ENCODE peak calls at places on chromosomes 13 and 19, in nine cellular contexts. G is Daoy; P is CD8-positive, alpha-beta T cell; A is kidney epithelial cell; T is brain microvascular endothelial cell; F is neuronal stem cell; H is HFFc6; X is mucosa of gallbladder; K is HTR-8/SVneo. U is an unnamed sample.

GRCh38 chr19:39297931-39298634 is 1.9 kb downstream of the IFNL1 start:
- DNase-seq in H (no peak), T (no peak), A (no peak), X (peak), F (no peak), G (no peak), P (peak), K (no peak), U (no peak)

GRCh38 chr19:42601811-42602443 is 7.2 kb upstream of the CEACAM8 start:
- DNase-seq in X (peak), K (peak), A (no peak), F (no peak), H (peak), G (peak), P (no peak), T (peak), U (no peak)

GRCh38 chr13:59865398-59865797 is 298.3 kb downstream of the DIAPH3 start:
- DNase-seq in A (no peak), K (peak), F (no peak), T (no peak), P (no peak), G (no peak), X (no peak), H (peak), U (no peak)

GRCh38 chr13:35920816-35921215 is 210.4 kb downstream of the DCLK1 start:
- DNase-seq in G (no peak), A (no peak), K (no peak), H (no peak), P (no peak), T (no peak), X (no peak), F (no peak), U (no peak)

GRCh38 chr19:1283207-1283916 is 2.3 kb upstream of the EFNA2 start:
- DNase-seq in X (no peak), A (no peak), F (no peak), P (no peak), G (no peak), H (no peak), K (no peak), T (no peak), U (no peak)

GRCh38 chr13:26707122-26708006 is 53.2 kb downstream of the GPR12 start:
- DNase-seq in P (peak), H (peak), F (peak), A (no peak), X (peak), G (peak), K (peak), T (peak), U (no peak)

GRCh38 chr13:101423872-101424271 is 7.6 kb upstream of the NALCN start:
- DNase-seq in A (no peak), H (no peak), F (no peak), K (no peak), T (no peak), G (no peak), P (no peak), X (no peak), U (no peak)

GRCh38 chr13:75978815-75979214 is 342.7 kb downstream of the LMO7 start:
- DNase-seq in H (no peak), P (no peak), G (no peak), A (no peak), K (no peak), X (no peak), T (no peak), F (no peak), U (no peak)

GRCh38 chr13:27293873-27294515 is 23.4 kb downstream of the RASL11A start:
- DNase-seq in A (no peak), P (peak), G (no peak), F (no peak), K (no peak), H (no peak), X (no peak), T (no peak), U (no peak)

GRCh38 chr19:5575553-5575952 is 7.8 kb upstream of the TINCR start:
- DNase-seq in K (no peak), A (no peak), X (no peak), G (no peak), F (no peak), P (no peak), T (no peak), H (no peak), U (no peak)

GRCh38 chr19:16376649-16377048 is 52.0 kb downstream of the KLF2 start:
- DNase-seq in A (no peak), K (no peak), T (no peak), H (no peak), G (no peak), F (no peak), X (no peak), P (peak), U (peak)

GRCh38 chr19:10009269-10009665 is 1.0 kb downstream of the COL5A3 start:
- DNase-seq in H (peak), K (peak), X (peak), P (peak), F (peak), T (peak), A (no peak), G (peak), U (no peak)

GRCh38 chr19:33303791-33304759 is 1.7 kb upstream of the CEBPA start:
- DNase-seq in F (no peak), A (no peak), T (no peak), H (no peak), G (no peak), K (no peak), X (no peak), P (no peak), U (no peak)

GRCh38 chr13:50130686-50131051 is 115.4 kb downstream of the KCNRG start:
- DNase-seq in X (no peak), F (peak), H (no peak), P (peak), K (no peak), T (peak), G (peak), A (no peak), U (no peak)

GRCh38 chr13:98556968-98557591 is 19.8 kb downstream of the STK24 start:
- DNase-seq in X (peak), P (no peak), G (peak), K (no peak), F (no peak), H (peak), A (peak), T (no peak), U (no peak)

GRCh38 chr19:28553005-28553404 is 659.9 kb downstream of the UQCRFS1 start:
- DNase-seq in F (no peak), H (no peak), K (no peak), P (no peak), T (no peak), X (no peak), G (peak), A (no peak), U (no peak)

GRCh38 chr19:23698711-23699520 is 11.9 kb upstream of the ZNF675 start:
- DNase-seq in H (peak), G (peak), P (peak), F (no peak), K (no peak), X (no peak), T (no peak), A (no peak), U (no peak)

GRCh38 chr19:17406039-17406886 is 833 bp upstream of the BST2 start:
- DNase-seq in X (no peak), T (peak), K (no peak), H (no peak), F (no peak), A (no peak), P (no peak), G (peak), U (no peak)

GRCh38 chr13:28117689-28118377 is 17.5 kb upstream of the FLT3 start:
- DNase-seq in A (no peak), F (no peak), H (no peak), X (peak), P (no peak), G (peak), T (no peak), K (no peak), U (no peak)

GRCh38 chr13:30364876-30365275 is 57.4 kb upstream of the UBE2L5 start:
- DNase-seq in T (no peak), A (peak), F (no peak), X (no peak), P (no peak), G (peak), H (peak), K (no peak), U (no peak)

GRCh38 chr19:4713384-4713951 is 10.2 kb downstream of the DPP9 start:
- DNase-seq in A (peak), G (peak), T (peak), P (no peak), K (peak), X (peak), H (peak), F (no peak), U (no peak)

GRCh38 chr19:8080832-8081231 is 28.3 kb downstream of the CCL25 start:
- DNase-seq in P (no peak), G (no peak), K (no peak), A (no peak), H (no peak), T (no peak), X (no peak), F (no peak), U (no peak)

GRCh38 chr13:93765811-93766210 is 539.2 kb downstream of the GPC6 start:
- DNase-seq in H (no peak), P (no peak), K (no peak), G (no peak), F (no peak), T (no peak), X (no peak), A (no peak), U (no peak)

U was measured in iPS DF 19.7.